ENCODE peak calls at places on chromosomes 11 and 22, in four cellular contexts. One of them, this sample, is unnamed.

GRCh38 chr11:11786234-11786633 is 55.5 kb upstream of the USP47 start:
- DNase-seq in mesendoderm: peak
- DNase-seq in H9: no peak
- DNase-seq in mesenchymal stem cell: no peak
- DNase-seq in this sample: no peak

GRCh38 chr22:35972559-35972958 is 56.1 kb downstream of the RBFOX2 start:
- DNase-seq in mesendoderm: no peak
- DNase-seq in H9: no peak
- DNase-seq in mesenchymal stem cell: peak
- DNase-seq in this sample: no peak

GRCh38 chr11:120389693-120390584 is 53.7 kb downstream of the ARHGEF12 start:
- DNase-seq in mesendoderm: no peak
- DNase-seq in H9: no peak
- DNase-seq in mesenchymal stem cell: no peak
- DNase-seq in this sample: no peak

GRCh38 chr11:19561011-19561410 is 151.6 kb upstream of the NAV2 start:
- DNase-seq in mesendoderm: no peak
- DNase-seq in H9: no peak
- DNase-seq in mesenchymal stem cell: no peak
- DNase-seq in this sample: no peak

GRCh38 chr11:91986218-91986617 is 238.4 kb upstream of the FAT3 start:
- DNase-seq in mesendoderm: no peak
- DNase-seq in H9: no peak
- DNase-seq in mesenchymal stem cell: no peak
- DNase-seq in this sample: no peak

GRCh38 chr11:33779849-33780528 is 5.7 kb upstream of the FBXO3 start:
- DNase-seq in mesendoderm: peak
- DNase-seq in H9: no peak
- DNase-seq in mesenchymal stem cell: peak
- DNase-seq in this sample: no peak

GRCh38 chr11:111735262-111736116 is 30.7 kb downstream of the PPP2R1B start:
- DNase-seq in mesendoderm: peak
- DNase-seq in H9: no peak
- DNase-seq in mesenchymal stem cell: peak
- DNase-seq in this sample: no peak

GRCh38 chr22:47175761-47176359 is 413.4 kb downstream of the TBC1D22A start:
- DNase-seq in mesendoderm: no peak
- DNase-seq in H9: no peak
- DNase-seq in mesenchymal stem cell: no peak
- DNase-seq in this sample: no peak

GRCh38 chr11:26230021-26230420 is 101.9 kb upstream of the ANO3 start:
- DNase-seq in mesendoderm: no peak
- DNase-seq in H9: no peak
- DNase-seq in mesenchymal stem cell: no peak
- DNase-seq in this sample: no peak

GRCh38 chr11:26227311-26227710 is 104.6 kb upstream of the ANO3 start:
- DNase-seq in mesendoderm: peak
- DNase-seq in H9: no peak
- DNase-seq in mesenchymal stem cell: peak
- DNase-seq in this sample: no peak

GRCh38 chr11:26228778-26229177 is 103.2 kb upstream of the ANO3 start:
- DNase-seq in mesendoderm: no peak
- DNase-seq in H9: no peak
- DNase-seq in mesenchymal stem cell: peak
- DNase-seq in this sample: no peak

GRCh38 chr11:26229270-26229669 is 102.7 kb upstream of the ANO3 start:
- DNase-seq in mesendoderm: no peak
- DNase-seq in H9: no peak
- DNase-seq in mesenchymal stem cell: peak
- DNase-seq in this sample: no peak

DNA sequence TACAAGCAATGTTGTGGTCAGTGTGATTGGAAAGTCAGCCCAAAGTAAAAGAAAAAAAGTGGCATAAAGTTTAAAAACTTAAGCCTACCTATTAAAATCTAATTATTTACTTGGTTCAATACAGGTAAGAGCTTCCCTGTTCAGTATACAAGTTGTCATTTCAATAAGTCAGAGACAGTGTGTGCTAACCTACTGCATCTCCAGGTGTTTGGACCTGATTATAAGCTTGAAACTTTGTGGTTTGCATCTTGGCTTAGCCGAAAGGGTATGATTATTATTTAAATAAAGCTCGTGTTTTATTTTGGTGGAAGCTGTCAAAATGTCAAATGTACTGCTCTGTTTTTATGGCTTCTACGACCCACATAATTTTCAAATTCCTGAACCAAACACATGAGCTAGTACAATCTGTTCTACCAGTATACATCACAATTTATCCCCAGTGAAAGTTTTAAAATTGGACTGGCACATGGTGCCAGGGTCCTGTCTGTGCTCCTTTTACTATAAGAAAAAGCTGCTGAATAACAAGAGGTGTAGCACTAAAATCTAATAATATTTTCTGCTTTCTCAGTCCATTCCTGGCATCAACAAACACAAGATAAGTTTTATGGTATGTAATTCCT is 103.9 kb upstream of the ANO3 start:
- DNase-seq in mesendoderm: no peak
- DNase-seq in H9: no peak
- DNase-seq in mesenchymal stem cell: no peak
- DNase-seq in this sample: no peak
- H2BK5ac ChIP-seq in mesendoderm: no peak
- H2BK5ac ChIP-seq in H9: no peak
- H2BK5ac ChIP-seq in mesenchymal stem cell: no peak
- H2BK5ac ChIP-seq in this sample: no peak

GRCh38 chr11:706957-707816 is 1.2 kb downstream of the EPS8L2 start:
- DNase-seq in mesendoderm: peak
- DNase-seq in H9: peak
- DNase-seq in mesenchymal stem cell: peak
- DNase-seq in this sample: no peak

GRCh38 chr11:709109-709997 is 3.3 kb downstream of the EPS8L2 start:
- DNase-seq in mesendoderm: no peak
- DNase-seq in H9: no peak
- DNase-seq in mesenchymal stem cell: no peak
- DNase-seq in this sample: no peak

GRCh38 chr11:708511-708910 is 2.5 kb downstream of the EPS8L2 start:
- DNase-seq in mesendoderm: no peak
- DNase-seq in H9: no peak
- DNase-seq in mesenchymal stem cell: no peak
- DNase-seq in this sample: no peak

GRCh38 chr11:706439-706956 is 467 bp downstream of the EPS8L2 start:
- DNase-seq in mesendoderm: peak
- DNase-seq in H9: peak
- DNase-seq in mesenchymal stem cell: peak
- DNase-seq in this sample: no peak

GRCh38 chr11:707817-708420 is 1.9 kb downstream of the EPS8L2 start:
- DNase-seq in mesendoderm: peak
- DNase-seq in H9: peak
- DNase-seq in mesenchymal stem cell: no peak
- DNase-seq in this sample: no peak
- H4K8ac ChIP-seq in mesendoderm: no peak
- H4K8ac ChIP-seq in H9: no peak
- H4K8ac ChIP-seq in mesenchymal stem cell: peak
- H4K8ac ChIP-seq in this sample: no peak

GRCh38 chr22:23534851-23535717 is 45.0 kb downstream of the IGLL1 start:
- DNase-seq in mesendoderm: no peak
- DNase-seq in H9: peak
- DNase-seq in mesenchymal stem cell: no peak
- DNase-seq in this sample: no peak
- H2BK5ac ChIP-seq in mesendoderm: peak
- H2BK5ac ChIP-seq in H9: no peak
- H2BK5ac ChIP-seq in mesenchymal stem cell: no peak
- H2BK5ac ChIP-seq in this sample: peak

GRCh38 chr11:73281201-73281741 is 9.1 kb downstream of the P2RY6 start:
- DNase-seq in mesendoderm: no peak
- DNase-seq in H9: no peak
- DNase-seq in mesenchymal stem cell: no peak
- DNase-seq in this sample: no peak
- H4K8ac ChIP-seq in mesendoderm: no peak
- H4K8ac ChIP-seq in H9: no peak
- H4K8ac ChIP-seq in mesenchymal stem cell: no peak
- H4K8ac ChIP-seq in this sample: no peak

GRCh38 chr11:35235498-35235897 is 96.5 kb downstream of the CD44 start:
- DNase-seq in mesendoderm: no peak
- DNase-seq in H9: no peak
- DNase-seq in mesenchymal stem cell: no peak
- DNase-seq in this sample: no peak

GRCh38 chr11:35236667-35237003 is 97.7 kb downstream of the CD44 start:
- DNase-seq in mesendoderm: no peak
- DNase-seq in H9: no peak
- DNase-seq in mesenchymal stem cell: peak
- DNase-seq in this sample: no peak

GRCh38 chr11:35234836-35235235 is 95.9 kb downstream of the CD44 start:
- DNase-seq in mesendoderm: no peak
- DNase-seq in H9: no peak
- DNase-seq in mesenchymal stem cell: no peak
- DNase-seq in this sample: no peak

GRCh38 chr11:35237345-35237744 is 98.4 kb downstream of the CD44 start:
- DNase-seq in mesendoderm: no peak
- DNase-seq in H9: no peak
- DNase-seq in mesenchymal stem cell: no peak
- DNase-seq in this sample: no peak

GRCh38 chr11:35235944-35236666 is 97.1 kb downstream of the CD44 start:
- DNase-seq in mesendoderm: no peak
- DNase-seq in H9: no peak
- DNase-seq in mesenchymal stem cell: no peak
- DNase-seq in this sample: no peak
- H2BK5ac ChIP-seq in mesendoderm: no peak
- H2BK5ac ChIP-seq in H9: no peak
- H2BK5ac ChIP-seq in mesenchymal stem cell: no peak
- H2BK5ac ChIP-seq in this sample: no peak

GRCh38 chr11:77596626-77597025 is 6.9 kb downstream of the AQP11 start:
- DNase-seq in mesendoderm: peak
- DNase-seq in H9: no peak
- DNase-seq in mesenchymal stem cell: peak
- DNase-seq in this sample: no peak
- H4K8ac ChIP-seq in mesendoderm: no peak
- H4K8ac ChIP-seq in H9: no peak
- H4K8ac ChIP-seq in mesenchymal stem cell: no peak
- H4K8ac ChIP-seq in this sample: no peak

DNA sequence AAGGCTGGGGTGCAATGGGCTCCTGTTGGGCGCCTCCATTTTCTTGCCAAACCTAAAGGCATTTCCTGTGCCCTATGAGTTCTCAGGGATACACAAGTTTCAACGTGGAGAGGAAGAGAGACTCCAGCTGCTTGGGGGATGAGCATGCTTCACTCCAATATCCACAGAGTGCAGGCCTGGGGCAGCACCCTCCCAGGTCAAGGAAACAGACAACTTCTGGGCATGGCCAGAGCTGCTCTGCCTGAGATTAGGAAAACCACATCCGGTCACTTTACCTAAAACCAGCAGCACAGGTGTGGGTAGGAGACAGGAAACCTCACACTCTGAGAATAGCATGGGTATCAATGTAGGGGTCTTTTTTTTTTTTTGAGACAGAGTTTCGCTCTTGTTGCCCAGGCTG is 28.7 kb downstream of the TMEM184B start:
- DNase-seq in mesendoderm: no peak
- DNase-seq in H9: no peak
- DNase-seq in mesenchymal stem cell: no peak
- DNase-seq in this sample: no peak
- H2BK5ac ChIP-seq in mesendoderm: no peak
- H2BK5ac ChIP-seq in H9: no peak
- H2BK5ac ChIP-seq in mesenchymal stem cell: no peak
- H2BK5ac ChIP-seq in this sample: peak

GRCh38 chr11:62404918-62405317 is 13.9 kb upstream of the SCGB1A1 start:
- DNase-seq in mesendoderm: no peak
- DNase-seq in H9: no peak
- DNase-seq in mesenchymal stem cell: no peak
- DNase-seq in this sample: no peak
- H4K8ac ChIP-seq in mesendoderm: no peak
- H4K8ac ChIP-seq in H9: no peak
- H4K8ac ChIP-seq in mesenchymal stem cell: no peak
- H4K8ac ChIP-seq in this sample: no peak

This sample was measured in neuronal stem cell.